ENCODE peak calls at places on chromosomes 3 and 15, in five cellular contexts. D, X, O, T and L are unnamed samples.

GRCh38 chr3:63193647-63194046 is 84.5 kb upstream of the SYNPR start:
- DNase-seq in T (no peak), O (peak; percentile 3), X (no peak), D (peak; percentile 42), L (no peak)

GRCh38 chr3:99708207-99708745 is 69.9 kb downstream of the COL8A1 start:
- DNase-seq in D (no peak), X (no peak), O (no peak), T (no peak), L (no peak)

GRCh38 chr3:77726509-77726908 is 686.6 kb downstream of the ROBO2 start:
- DNase-seq in T (no peak), O (no peak), D (no peak), X (no peak), L (no peak)

GRCh38 chr3:113002676-113003075 is 11.9 kb downstream of the GTPBP8 start:
- DNase-seq in D (no peak), O (no peak), X (no peak), T (no peak), L (no peak)

GRCh38 chr3:123431658-123432323 is 17.1 kb downstream of the ADCY5 start:
- DNase-seq in X (no peak), T (no peak), D (peak; percentile 66), O (no peak), L (no peak)

GRCh38 chr3:135084976-135085375 is 289.9 kb downstream of the EPHB1 start:
- DNase-seq in D (no peak), O (no peak), T (no peak), X (no peak), L (no peak)

GRCh38 chr15:86863226-86863915 is 783.7 kb downstream of the AGBL1 start:
- DNase-seq in T (no peak), X (no peak), O (no peak), D (no peak), L (no peak)

GRCh38 chr15:67843571-67844387 is 3.9 kb upstream of the RNU6-1 start:
- DNase-seq in O (no peak), D (no peak), T (no peak), X (no peak), L (no peak)

GRCh38 chr3:122497425-122497824 is 17.3 kb downstream of the KPNA1 start:
- DNase-seq in X (no peak), T (no peak), O (no peak), D (peak; percentile 14), L (no peak)

GRCh38 chr3:30646961-30647752 is 40.8 kb downstream of the TGFBR2 start:
- DNase-seq in O (no peak), T (no peak), X (no peak), D (no peak), L (no peak)

GRCh38 chr3:48405343-48405881 is 24.5 kb downstream of the PLXNB1 start:
- DNase-seq in T (peak; percentile 49), O (no peak), D (peak; percentile 5), X (no peak), L (peak; percentile 3)

GRCh38 chr15:89221543-89221942 is at the start of gene RLBP1:
- DNase-seq in X (no peak), O (no peak), D (peak; percentile 54), T (no peak), L (no peak)

GRCh38 chr3:180913582-180914404 is 1.3 kb downstream of the FXR1 start:
- DNase-seq in O (no peak), D (no peak), X (no peak), T (no peak), L (no peak)

GRCh38 chr3:194281306-194281705 is 69.8 kb downstream of the CPN2 start:
- DNase-seq in T (no peak), D (no peak), X (no peak), O (no peak), L (no peak)

GRCh38 chr3:32423956-32424558 is 32.4 kb downstream of the CMTM7 start:
- DNase-seq in O (no peak), T (no peak), D (no peak), X (no peak), L (no peak)

GRCh38 chr3:66253790-66254620 is 33.2 kb downstream of the SLC25A26 start:
- DNase-seq in D (peak; percentile 35), X (no peak), T (no peak), O (no peak), L (peak; percentile 28)

GRCh38 chr3:53190659-53191058 is 29.6 kb downstream of the PRKCD start:
- DNase-seq in T (no peak), D (no peak), X (no peak), O (no peak), L (no peak)

GRCh38 chr15:61243984-61244593 is 15.0 kb upstream of the RORA start:
- DNase-seq in X (no peak), D (no peak), O (no peak), T (no peak), L (no peak)

GRCh38 chr15:67164401-67164791 is 90.1 kb downstream of the AAGAB start:
- DNase-seq in T (no peak), X (no peak), D (no peak), O (no peak), L (no peak)

GRCh38 chr3:42375121-42375520 is 35.3 kb downstream of the LYZL4 start:
- DNase-seq in T (no peak), X (no peak), D (peak; percentile 48), O (no peak), L (no peak)

GRCh38 chr3:50008931-50009330 is 69.0 kb downstream of the RBM6 start:
- DNase-seq in D (no peak), T (no peak), O (no peak), X (no peak), L (no peak)

GRCh38 chr3:98027084-98027445 is 8.1 kb downstream of the GABRR3 start:
- DNase-seq in X (no peak), T (no peak), O (no peak), D (no peak), L (no peak)

GRCh38 chr3:122111974-122112373 is 56.8 kb downstream of the CD86 start:
- DNase-seq in T (no peak), O (no peak), X (no peak), D (no peak), L (no peak)

GRCh38 chr3:116246406-116246805 is 198.9 kb downstream of the LSAMP start:
- DNase-seq in X (no peak), T (no peak), D (peak; percentile 57), O (peak; percentile 37), L (no peak)

GRCh38 chr15:81235781-81236507 is 39.3 kb downstream of the IL16 start:
- DNase-seq in X (no peak), O (no peak), T (no peak), D (peak; percentile 40), L (no peak)

GRCh38 chr3:15527031-15527459 is 5.5 kb upstream of the COLQ start:
- DNase-seq in X (no peak), D (no peak), O (no peak), T (no peak), L (no peak)

GRCh38 chr3:100825574-100825973 is 116.3 kb downstream of the TFG start:
- DNase-seq in D (no peak), T (no peak), O (no peak), X (no peak), L (no peak)

GRCh38 chr3:39154323-39155021 is 1.1 kb upstream of the CSRNP1 start:
- DNase-seq in X (no peak), T (peak; percentile 61), D (no peak), O (no peak), L (no peak)

GRCh38 chr3:72099331-72100061 is 314.5 kb upstream of the PROK2 start:
- DNase-seq in X (no peak), D (no peak), O (no peak), T (no peak), L (no peak)

GRCh38 chr3:49415931-49416601 is 3.8 kb downstream of the TCTA start:
- DNase-seq in O (no peak), D (peak; percentile 53), T (peak; percentile 73), X (no peak), L (no peak)

GRCh38 chr3:177946965-177947364 is 589.3 kb upstream of the KCNMB2 start:
- DNase-seq in O (no peak), X (no peak), D (no peak), T (no peak), L (no peak)

GRCh38 chr3:194870394-194871110 is 184.9 kb downstream of the FAM43A start:
- DNase-seq in X (no peak), D (no peak), T (no peak), O (peak; percentile 75), L (no peak)

GRCh38 chr3:183274609-183275008 is 21.6 kb downstream of the B3GNT5 start:
- DNase-seq in T (no peak), X (no peak), D (no peak), O (no peak), L (no peak)

GRCh38 chr15:66673410-66674322 is 28.4 kb upstream of the SMAD6 start:
- DNase-seq in D (no peak), X (no peak), O (no peak), T (no peak), L (no peak)

GRCh38 chr3:44874308-44874707 is at the start of gene TGM4:
- DNase-seq in X (no peak), D (no peak), O (no peak), T (no peak), L (no peak)

GRCh38 chr15:64503197-64503596 is 42.8 kb downstream of the ZNF609 start:
- DNase-seq in O (no peak), D (peak; percentile 68), X (no peak), T (no peak), L (no peak)

GRCh38 chr15:69744421-69745162 is 292.0 kb downstream of the RPLP1 start:
- DNase-seq in X (no peak), O (no peak), D (no peak), T (peak; percentile 59), L (no peak)